ENCODE peak calls at places on chromosomes 6 and 20, in nine cellular contexts. Y, I, S, V, O, T, E, J and A are unnamed samples.

GRCh38 chr6:31958412-31958740 is 395 bp downstream of the NELFE start:
- DNase-seq in Y (no peak), I (no peak), S (no peak), V (no peak), O (no peak), T (no peak), E (no peak), J (no peak), A (no peak)

GRCh38 chr6:29941476-29941875 is 856 bp upstream of the HLA-A start:
- DNase-seq in Y (no peak), I (no peak), S (no peak), V (peak), O (no peak), T (no peak), E (no peak), J (no peak), A (no peak)

GRCh38 chr20:2981646-2982045 is 61.8 kb upstream of the GNRH2 start:
- DNase-seq in Y (no peak), I (no peak), S (no peak), V (no peak), O (no peak), T (no peak), E (no peak), J (no peak), A (no peak)

GRCh38 chr6:75775219-75775618 is 26.2 kb downstream of the MYO6 start:
- DNase-seq in Y (no peak), I (no peak), S (no peak), V (no peak), O (no peak), T (no peak), E (peak), J (no peak), A (no peak)

GRCh38 chr6:72850469-72850868 is 228.6 kb downstream of the KCNQ5 start:
- DNase-seq in Y (no peak), I (no peak), S (no peak), V (peak), O (no peak), T (no peak), E (no peak), J (no peak), A (no peak)

GRCh38 chr6:227074-227782 is 65.1 kb upstream of the DUSP22 start:
- DNase-seq in Y (no peak), I (no peak), S (no peak), V (no peak), O (no peak), T (no peak), E (peak), J (no peak), A (no peak)

GRCh38 chr6:105835373-105835772 is 250.8 kb upstream of the PRDM1 start:
- DNase-seq in Y (peak), I (no peak), S (no peak), V (peak), O (peak), T (no peak), E (peak), J (no peak), A (no peak)

GRCh38 chr6:42162384-42162783 is 10.8 kb upstream of the GUCA1A start:
- DNase-seq in Y (no peak), I (no peak), S (no peak), V (no peak), O (no peak), T (no peak), E (no peak), J (no peak), A (no peak)